ENCODE peak calls at places on chromosomes 2 and 18, in eight cellular contexts. O is CD8-positive, alpha-beta T cell; M is fibroblast of mammary gland; L is bronchial epithelial cell; A is AG09309; D is RWPE1; R is GM12865; K is transverse colon. P is an unnamed sample.

GRCh38 chr2:134129900-134130537 is 123.9 kb upstream of the MGAT5 start:
- DNase-seq in D (no peak), L (no peak), R (no peak), M (no peak), O (no peak), A (no peak), K (no peak), P (no peak)

GRCh38 chr2:28163028-28163427 is 229.6 kb upstream of the FOSL2 start:
- DNase-seq in D (no peak), A (no peak), K (no peak), M (no peak), O (no peak), R (no peak), L (no peak), P (no peak)

GRCh38 chr2:9162841-9163240 is 43.8 kb upstream of the ASAP2 start:
- DNase-seq in D (no peak), R (no peak), O (no peak), A (no peak), M (no peak), L (peak), K (no peak), P (no peak)

GRCh38 chr2:196160101-196160500 is 11.3 kb downstream of the STK17B start:
- DNase-seq in M (peak), R (peak), K (peak), D (peak), A (peak), O (no peak), L (peak), P (peak)

GRCh38 chr2:40511661-40512213 is 59.8 kb upstream of the SLC8A1 start:
- DNase-seq in M (peak), L (no peak), D (peak), A (peak), O (no peak), R (no peak), K (peak), P (peak)

GRCh38 chr18:515156-515815 is 14.8 kb upstream of the COLEC12 start:
- DNase-seq in D (no peak), R (no peak), L (no peak), A (no peak), K (no peak), M (no peak), O (no peak), P (no peak)

GRCh38 chr2:189782221-189782671 is 1.9 kb downstream of the ORMDL1 start:
- DNase-seq in K (no peak), O (no peak), M (peak), R (peak), D (no peak), A (peak), L (peak), P (peak)

GRCh38 chr2:47501374-47502200 is 98.6 kb downstream of the MSH2 start:
- DNase-seq in L (peak), A (peak), M (peak), K (no peak), R (no peak), O (no peak), D (peak), P (peak)

GRCh38 chr2:213476641-213477040 is 192.4 kb downstream of the SPAG16 start:
- DNase-seq in K (no peak), D (no peak), M (no peak), A (no peak), L (peak), O (no peak), R (no peak), P (peak)

GRCh38 chr2:173669271-173669853 is 295.8 kb downstream of the SP3 start:
- DNase-seq in M (no peak), K (no peak), D (no peak), R (no peak), O (no peak), A (no peak), L (peak), P (no peak)

GRCh38 chr2:204673877-204674276 is 128.6 kb downstream of the PARD3B start:
- DNase-seq in L (peak), A (no peak), D (peak), O (no peak), R (no peak), K (no peak), M (peak), P (no peak)

GRCh38 chr18:7366597-7366996 is 135.7 kb downstream of the LRRC30 start:
- DNase-seq in O (no peak), L (no peak), A (no peak), R (no peak), D (no peak), M (no peak), K (no peak), P (no peak)

GRCh38 chr18:7370375-7370774 is 139.5 kb downstream of the LRRC30 start:
- DNase-seq in R (no peak), D (no peak), O (no peak), L (no peak), K (no peak), M (no peak), A (no peak), P (no peak)

GRCh38 chr18:7367336-7367735 is 136.4 kb downstream of the LRRC30 start:
- DNase-seq in M (no peak), L (no peak), D (no peak), O (no peak), A (no peak), R (no peak), K (no peak), P (peak)

GRCh38 chr18:7369006-7369405 is 138.1 kb downstream of the LRRC30 start:
- DNase-seq in D (no peak), L (no peak), K (no peak), O (no peak), R (no peak), A (no peak), M (no peak), P (no peak)

GRCh38 chr18:7370812-7371211 is 139.9 kb downstream of the LRRC30 start:
- DNase-seq in L (peak), D (no peak), K (no peak), R (no peak), O (no peak), M (no peak), A (no peak), P (no peak)
- TF ChIP-seq CTCF in L (no peak), D (no peak), K (no peak), R (no peak), O (no peak), M (no peak), A (no peak), P (no peak)

GRCh38 chr18:74217476-74218143 is 69.3 kb downstream of the TIMM21 start:
- DNase-seq in O (no peak), D (no peak), M (no peak), L (peak), K (no peak), A (no peak), R (no peak), P (no peak)

GRCh38 chr18:74213429-74213828 is 65.1 kb downstream of the TIMM21 start:
- DNase-seq in O (no peak), A (no peak), M (no peak), K (no peak), R (no peak), D (no peak), L (peak), P (no peak)

GRCh38 chr18:74219056-74219455 is 70.7 kb downstream of the TIMM21 start:
- DNase-seq in D (peak), R (no peak), O (no peak), L (peak), A (no peak), K (no peak), M (peak), P (peak)

GRCh38 chr18:74216661-74217110 is 68.4 kb downstream of the TIMM21 start:
- DNase-seq in A (no peak), L (no peak), M (no peak), K (no peak), O (no peak), D (no peak), R (no peak), P (no peak)

GRCh38 chr18:74215863-74216262 is 67.5 kb downstream of the TIMM21 start:
- DNase-seq in M (no peak), L (no peak), O (no peak), K (no peak), D (no peak), R (no peak), A (no peak), P (no peak)
- TF ChIP-seq CTCF in M (no peak), L (no peak), O (no peak), K (no peak), D (no peak), R (no peak), A (no peak), P (no peak)

GRCh38 chr2:100562613-100563406 is at the start of gene PDCL3:
- DNase-seq in R (peak), M (peak), L (peak), D (peak), K (peak), O (peak), A (peak), P (peak)
- TF ChIP-seq CTCF in R (no peak), M (no peak), L (peak), D (no peak), K (no peak), O (no peak), A (peak), P (no peak)

DNA sequence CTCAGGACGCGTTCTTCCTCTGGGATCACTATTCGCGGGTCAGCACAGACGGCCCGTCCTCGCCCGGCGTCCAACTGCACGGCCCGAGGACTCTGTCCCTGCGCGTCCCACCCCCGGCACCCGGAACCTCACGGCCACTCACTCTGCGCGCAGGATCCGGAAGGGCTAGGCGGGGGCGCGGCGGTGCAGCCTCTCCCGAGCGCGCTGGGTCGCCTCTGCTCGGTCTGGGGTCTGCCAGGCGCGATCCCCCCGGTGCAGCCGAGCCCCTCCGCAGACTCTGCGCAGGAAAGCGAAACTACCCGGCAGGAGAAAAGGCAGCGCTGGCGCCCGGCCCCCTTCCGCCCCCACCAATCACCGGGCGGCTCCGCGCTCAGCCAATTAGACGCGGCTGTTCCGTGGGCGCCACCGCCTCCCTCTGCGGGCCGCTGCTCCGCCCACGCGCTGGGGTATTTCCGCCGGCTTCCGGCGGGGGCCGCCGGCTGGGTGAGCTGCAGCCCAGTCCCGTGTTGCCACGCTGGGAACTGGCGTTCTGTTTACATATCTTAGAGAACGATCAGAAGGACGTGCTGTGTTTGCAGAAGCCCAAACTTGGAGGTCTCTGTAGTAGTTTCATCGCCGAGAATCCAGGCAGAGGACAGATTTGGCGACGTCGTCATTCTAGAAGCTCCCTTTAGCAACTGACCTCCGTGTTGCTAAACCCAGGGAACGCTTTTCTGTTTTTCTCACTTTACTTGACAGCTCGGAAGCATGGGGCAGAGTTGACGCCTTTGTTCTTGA is at the start of gene STAT1:
- DNase-seq in L (peak), K (peak), A (peak), D (peak), O (peak), R (peak), M (peak), P (peak)
- TF ChIP-seq CTCF in L (no peak), K (peak), A (no peak), D (no peak), O (no peak), R (no peak), M (no peak), P (no peak)

GRCh38 chr2:239394978-239395377 is 5.8 kb downstream of the HDAC4 start:
- DNase-seq in A (no peak), R (no peak), O (no peak), K (peak), L (no peak), M (no peak), D (no peak), P (no peak)
- TF ChIP-seq CTCF in A (no peak), R (no peak), O (no peak), K (no peak), L (no peak), M (no peak), D (no peak), P (no peak)

DNA sequence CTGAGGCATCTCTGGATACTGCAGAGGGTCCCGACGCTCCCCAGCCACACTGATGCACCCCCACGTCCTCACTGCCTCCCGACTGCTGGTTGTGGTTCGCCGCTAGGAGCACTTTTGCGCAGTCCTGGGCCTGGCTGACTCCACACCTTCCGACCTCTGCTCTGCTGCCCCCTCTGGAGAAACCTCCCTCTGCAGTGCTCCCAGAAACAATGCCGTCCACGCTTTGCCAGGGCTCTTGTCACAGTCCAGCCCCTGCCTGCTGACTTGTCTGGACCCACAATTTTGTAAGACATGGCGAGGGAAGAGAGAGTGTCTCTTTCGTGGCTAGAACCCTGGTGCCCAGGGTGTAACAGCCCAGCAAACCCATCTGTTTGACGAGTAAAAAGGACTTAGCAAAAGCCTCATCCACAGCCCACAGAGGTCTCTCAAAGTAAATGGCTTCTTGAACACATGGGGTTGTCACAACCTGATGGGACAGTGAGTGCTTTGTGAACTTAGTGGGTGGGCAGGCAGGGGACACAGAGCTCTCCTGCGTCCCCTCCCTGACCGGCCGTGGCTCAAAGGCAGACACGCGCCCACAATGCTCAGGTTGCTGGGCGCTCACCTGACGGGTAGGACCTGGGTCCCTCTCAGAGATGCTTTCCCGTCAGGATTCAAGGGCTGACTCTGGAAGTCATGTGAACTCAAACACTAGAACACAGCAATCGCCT is 4.0 kb downstream of the COPS9 start:
- DNase-seq in R (no peak), D (no peak), L (no peak), M (no peak), O (no peak), K (no peak), A (no peak), P (no peak)
- TF ChIP-seq CTCF in R (no peak), D (no peak), L (peak), M (peak), O (no peak), K (no peak), A (peak), P (peak)

DNA sequence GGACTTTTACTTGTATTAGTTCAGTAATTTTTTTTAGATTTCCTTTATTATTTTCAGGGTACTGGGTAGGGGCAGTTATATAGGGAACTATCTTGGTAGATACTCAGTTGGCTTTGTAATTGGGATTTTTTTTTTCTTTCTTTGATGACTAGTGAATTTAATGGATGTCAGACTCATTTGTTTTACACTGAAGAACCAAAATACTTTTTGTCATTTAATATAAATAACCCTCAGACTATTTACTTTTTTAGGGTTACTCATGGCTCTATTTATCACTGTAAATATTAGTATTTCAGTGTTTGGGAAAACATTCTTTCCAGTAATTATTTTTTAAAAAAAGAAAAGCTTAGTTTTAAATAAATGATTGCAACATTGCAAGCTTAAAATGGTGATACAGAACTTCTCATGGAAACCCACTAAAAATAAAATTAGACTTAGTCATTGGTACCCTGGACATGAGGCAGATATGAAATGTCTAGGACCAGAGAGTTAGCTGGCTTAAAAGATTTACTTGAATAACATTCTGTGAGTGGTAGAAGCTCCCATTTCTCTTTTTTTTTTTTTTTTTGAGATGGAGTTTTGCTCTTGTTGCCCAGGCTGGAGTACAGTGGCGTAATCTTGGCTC is 74.4 kb upstream of the CYP20A1 start:
- DNase-seq in K (no peak), A (no peak), L (no peak), D (no peak), O (no peak), R (no peak), M (no peak), P (no peak)
- TF ChIP-seq CTCF in K (no peak), A (no peak), L (no peak), D (no peak), O (no peak), R (no peak), M (no peak), P (no peak)

DNA sequence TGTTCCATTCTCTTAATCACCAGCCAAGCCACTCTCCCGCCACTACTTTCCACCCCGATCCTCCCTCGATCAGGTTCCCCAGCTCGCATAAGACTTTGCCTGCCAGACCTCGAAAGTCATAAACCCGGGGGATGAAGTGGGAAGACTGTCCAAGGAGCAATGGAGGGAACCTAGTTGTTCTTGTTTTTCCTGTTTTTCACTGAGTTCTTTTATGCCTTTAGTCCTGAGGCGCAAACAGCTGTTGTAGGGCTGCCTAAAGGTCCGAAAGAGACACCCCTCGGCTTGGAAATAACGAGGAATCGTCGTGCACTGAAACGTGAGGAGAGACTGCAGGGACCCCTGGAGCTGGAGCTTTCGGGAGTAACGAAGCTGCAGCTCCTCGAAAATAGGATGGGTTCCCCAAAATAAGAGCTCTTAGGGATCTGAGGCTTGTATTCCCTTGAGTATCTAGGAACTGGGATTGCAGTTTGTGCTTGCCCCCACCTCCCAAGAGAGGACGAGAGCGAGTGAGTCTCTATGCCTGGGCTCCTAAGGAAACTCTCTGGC is 1.7 kb upstream of the HOXD12 start:
- DNase-seq in A (no peak), K (no peak), L (no peak), D (no peak), M (no peak), O (no peak), R (no peak), P (no peak)
- TF ChIP-seq CTCF in A (no peak), K (no peak), L (no peak), D (peak), M (no peak), O (no peak), R (no peak), P (no peak)

GRCh38 chr18:62781893-62782292 is 66.6 kb downstream of the PHLPP1 start:
- DNase-seq in O (no peak), A (peak), K (no peak), D (peak), M (peak), L (peak), R (no peak), P (peak)
- TF ChIP-seq CTCF in O (no peak), A (no peak), K (no peak), D (no peak), M (no peak), L (no peak), R (no peak), P (no peak)

DNA sequence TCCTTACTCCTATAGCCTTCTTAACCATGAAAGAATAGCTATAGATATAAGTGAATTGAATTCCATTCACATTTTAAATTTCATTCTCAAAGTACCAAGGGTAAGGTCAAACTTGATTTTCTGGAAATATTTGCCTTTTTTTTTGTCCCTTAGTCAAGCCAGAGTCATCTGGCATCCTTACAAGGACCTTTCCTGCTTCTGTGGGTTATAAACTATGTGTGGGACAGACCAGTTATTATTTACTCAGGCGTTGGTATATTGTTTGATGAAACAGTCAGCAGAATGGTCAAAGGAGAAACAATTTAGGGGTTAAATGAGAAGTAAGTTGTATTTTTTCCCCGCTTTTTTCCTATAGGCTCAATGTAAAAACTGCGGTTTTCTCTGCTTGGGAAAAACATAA is 1103.2 kb upstream of the ZEB2 start:
- DNase-seq in R (no peak), K (no peak), A (peak), O (no peak), L (peak), D (no peak), M (peak), P (no peak)
- TF ChIP-seq CTCF in R (no peak), K (no peak), A (no peak), O (no peak), L (no peak), D (no peak), M (no peak), P (no peak)

P was measured in MCF 10A.